ENCODE peak calls at places on chromosomes 13 and 19, in five cellular contexts. V, Y, T, B and U are unnamed samples.

GRCh38 chr19:52993342-52994178 is 20.2 kb upstream of the ERVV-1 start:
- DNase-seq in V (peak; percentile 53), Y (peak; percentile 20), T (no peak), B (peak; percentile 85), U (peak; percentile 82)

GRCh38 chr19:1001538-1002166 is 1.4 kb downstream of the GRIN3B start:
- DNase-seq in V (no peak), Y (no peak), T (no peak), B (no peak), U (peak; percentile 42)

GRCh38 chr19:8489591-8490394 is 12.6 kb downstream of the PRAM1 start:
- DNase-seq in V (peak; percentile 89), Y (no peak), T (no peak), B (no peak), U (peak; percentile 90)

GRCh38 chr13:52455677-52456041 is 381 bp downstream of the CKAP2 start:
- DNase-seq in V (peak; percentile 50), Y (no peak), T (peak; percentile 53), B (peak; percentile 50), U (peak; percentile 62)

GRCh38 chr13:23506071-23506820 is 64.0 kb upstream of the TNFRSF19 start:
- DNase-seq in V (no peak), Y (no peak), T (no peak), B (no peak), U (no peak)

GRCh38 chr13:102571075-102571474 is 25.7 kb upstream of the TPP2 start:
- DNase-seq in V (no peak), Y (no peak), T (no peak), B (no peak), U (peak; percentile 8)

GRCh38 chr13:73740681-73741080 is 393.5 kb downstream of the KLF12 start:
- DNase-seq in V (no peak), Y (peak; percentile 13), T (no peak), B (no peak), U (no peak)

GRCh38 chr13:33349314-33349995 is 63.9 kb upstream of the STARD13 start:
- DNase-seq in V (no peak), Y (no peak), T (no peak), B (peak; percentile 42), U (no peak)

GRCh38 chr19:1140673-1141072 is 33.4 kb downstream of the SBNO2 start:
- DNase-seq in V (no peak), Y (no peak), T (no peak), B (no peak), U (no peak)

DNA sequence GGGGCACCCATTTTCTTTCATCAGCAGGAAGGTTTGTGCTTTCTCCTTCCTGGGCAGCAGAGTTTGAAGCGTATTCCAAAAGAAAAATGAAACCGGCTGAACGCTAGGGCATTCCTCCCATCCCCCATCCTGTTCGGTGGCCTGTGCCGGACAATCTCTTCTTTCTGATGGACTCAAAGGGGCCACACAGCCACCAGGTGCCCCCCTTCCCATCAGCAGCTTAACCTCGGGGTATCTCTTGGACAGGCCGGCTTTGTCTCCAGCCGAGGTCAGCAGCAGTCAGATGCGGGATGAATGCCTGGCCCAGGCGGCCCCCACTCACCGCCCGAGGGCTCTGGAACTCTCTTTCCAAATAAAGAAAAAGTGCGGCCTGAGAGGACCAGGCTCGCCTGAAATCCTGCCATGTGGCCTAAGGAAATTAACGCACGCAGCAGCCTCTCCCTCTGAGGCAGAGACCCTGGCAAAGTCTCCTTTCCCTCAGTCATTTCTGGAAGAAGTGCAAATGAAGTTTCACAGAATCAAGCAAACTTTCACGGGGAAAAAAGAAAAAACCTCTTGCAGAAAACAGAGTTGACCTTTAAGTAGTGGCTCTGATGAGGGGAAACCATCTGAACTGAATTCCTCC is 67.8 kb downstream of the RASA3 start:
- DNase-seq in V (no peak), Y (no peak), T (no peak), B (peak; percentile 58), U (peak; percentile 30)
- H3K4me3 ChIP-seq in V (peak overlapping the region; percentile 11), Y (peak overlapping the region; percentile 33), T (peak overlapping the region; percentile 42), B (peak overlapping the region; percentile 35), U (peak overlapping the region; percentile 24)

GRCh38 chr13:46682015-46682414 is 114.9 kb downstream of the ESD start:
- DNase-seq in V (no peak), Y (no peak), T (no peak), B (no peak), U (no peak)

GRCh38 chr13:46683879-46684278 is 113.1 kb downstream of the ESD start:
- DNase-seq in V (no peak), Y (no peak), T (no peak), B (no peak), U (no peak)

GRCh38 chr13:46675016-46675415 is 121.9 kb downstream of the ESD start:
- DNase-seq in V (no peak), Y (no peak), T (no peak), B (no peak), U (no peak)

GRCh38 chr13:46676378-46676725 is 120.6 kb downstream of the ESD start:
- DNase-seq in V (peak; percentile 61), Y (no peak), T (no peak), B (no peak), U (peak; percentile 49)

DNA sequence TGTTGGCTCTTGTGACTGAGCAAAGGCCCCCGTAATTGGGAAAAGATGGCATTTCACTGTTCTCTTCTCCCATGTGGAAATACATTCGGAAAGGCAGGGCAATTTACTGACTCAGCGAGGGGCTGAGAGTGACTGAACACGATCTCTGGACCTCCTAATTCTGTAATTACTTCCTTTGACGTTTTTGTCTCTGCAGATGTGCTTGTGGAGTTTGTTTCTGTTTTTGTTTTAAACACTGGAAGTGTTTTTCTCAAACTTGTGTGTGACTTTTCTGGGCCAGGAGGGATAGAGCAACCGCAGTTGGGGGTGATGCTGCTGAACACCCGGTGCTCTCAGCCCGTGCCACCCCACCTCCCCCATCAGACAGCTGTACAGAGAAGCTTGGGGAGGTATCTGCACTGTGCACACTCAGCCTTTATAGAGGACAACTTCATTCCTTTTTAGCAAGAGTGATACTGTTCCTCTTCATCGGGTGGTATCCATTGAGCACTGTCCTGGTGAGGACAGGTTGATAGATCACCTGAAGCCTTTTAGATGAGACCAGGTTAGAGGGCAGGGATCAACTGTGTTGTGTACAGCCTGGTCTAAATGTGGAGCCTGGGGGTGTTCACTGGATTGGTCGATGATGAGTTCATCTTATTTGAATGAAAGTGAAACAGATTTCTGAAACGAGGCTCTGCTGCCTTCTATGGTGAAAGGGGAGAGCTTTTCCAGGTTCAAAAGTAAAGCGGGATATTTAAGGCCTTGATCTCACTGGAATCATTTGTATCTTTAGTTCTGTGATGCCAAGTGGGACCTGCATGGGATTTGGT is 117.4 kb downstream of the ESD start:
- DNase-seq in V (no peak), Y (no peak), T (no peak), B (peak; percentile 72), U (no peak)
- TF ChIP-seq CTCF in V (no peak), Y (peak; percentile 36), T (no peak), B (no peak), U (no peak)

GRCh38 chr13:42275098-42275471 is 3.1 kb downstream of the AKAP11 start:
- DNase-seq in V (no peak), Y (no peak), T (no peak), B (no peak), U (no peak)

GRCh38 chr13:42274386-42275097 is 2.6 kb downstream of the AKAP11 start:
- DNase-seq in V (no peak), Y (no peak), T (no peak), B (no peak), U (no peak)

GRCh38 chr13:42276683-42277082 is 4.7 kb downstream of the AKAP11 start:
- DNase-seq in V (no peak), Y (no peak), T (no peak), B (no peak), U (no peak)

GRCh38 chr13:42277618-42278276 is 5.8 kb downstream of the AKAP11 start:
- DNase-seq in V (no peak), Y (no peak), T (no peak), B (no peak), U (no peak)

DNA sequence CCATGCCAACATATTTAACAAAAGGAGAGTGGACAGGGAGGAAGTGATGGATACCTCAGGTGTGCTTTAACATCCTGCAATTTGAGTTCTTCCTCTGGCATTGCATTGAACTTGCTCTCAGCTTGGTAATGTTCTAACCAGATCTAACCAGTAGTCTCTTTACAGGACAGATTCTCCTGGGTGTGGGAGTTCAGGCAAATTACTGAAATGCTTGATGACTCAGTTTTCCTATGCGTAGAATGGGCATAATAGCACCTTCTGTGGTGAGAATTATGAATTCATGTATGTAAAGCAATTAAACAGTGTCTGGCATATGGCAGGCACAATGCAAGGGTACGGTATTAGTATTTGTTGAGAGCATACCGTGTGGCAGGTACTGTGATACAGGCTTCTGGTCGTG is 3.6 kb downstream of the AKAP11 start:
- DNase-seq in V (no peak), Y (no peak), T (no peak), B (no peak), U (no peak)
- H3K4me3 ChIP-seq in V (no peak overlapping the region), Y (no peak overlapping the region), T (no peak overlapping the region), B (no peak overlapping the region), U (no peak overlapping the region)

GRCh38 chr19:4447327-4448146 is 10.1 kb downstream of the UBXN6 start:
- DNase-seq in V (no peak), Y (no peak), T (no peak), B (no peak), U (no peak)
- TF ChIP-seq CTCF in V (no peak), Y (no peak), T (no peak), B (no peak), U (no peak)

GRCh38 chr13:31207630-31208549 is 8.1 kb downstream of the B3GLCT start:
- DNase-seq in V (no peak), Y (no peak), T (no peak), B (peak; percentile 70), U (no peak)

GRCh38 chr13:31208554-31209122 is 8.9 kb downstream of the B3GLCT start:
- DNase-seq in V (no peak), Y (no peak), T (no peak), B (no peak), U (no peak)

GRCh38 chr13:31209819-31210209 is 10.0 kb downstream of the B3GLCT start:
- DNase-seq in V (no peak), Y (no peak), T (no peak), B (peak; percentile 54), U (no peak)

GRCh38 chr13:31213681-31214289 is 14.0 kb downstream of the B3GLCT start:
- DNase-seq in V (no peak), Y (no peak), T (no peak), B (no peak), U (no peak)

GRCh38 chr13:31209172-31209818 is 9.5 kb downstream of the B3GLCT start:
- DNase-seq in V (no peak), Y (no peak), T (no peak), B (peak; percentile 69), U (no peak)
- H3K4me3 ChIP-seq in V (no peak overlapping the region), Y (no peak overlapping the region), T (no peak overlapping the region), B (no peak overlapping the region), U (no peak overlapping the region)

GRCh38 chr13:30581582-30581981 is 36.1 kb upstream of the USPL1 start:
- DNase-seq in V (peak; percentile 59), Y (no peak), T (no peak), B (no peak), U (peak; percentile 60)
- TF ChIP-seq CTCF in V (peak; percentile 40), Y (peak; percentile 47), T (no peak), B (peak; percentile 6), U (peak; percentile 53)